ENCODE peak calls at places on chromosomes 3 and 15, in six cellular contexts. Z is heart right ventricle, B is fibroblast of mammary gland, Y is body of pancreas, H is GM12864, K is fibroblast of lung. U is an unnamed sample.

GRCh38 chr15:85095566-85095965 is 113.9 kb downstream of the PDE8A start:
- DNase-seq in Z (no peak), B (no peak), Y (no peak), H (no peak), K (no peak), U (no peak)

GRCh38 chr3:16060358-16060852 is 114.1 kb upstream of the GALNT15 start:
- DNase-seq in Z (no peak), B (peak), Y (no peak), H (no peak), K (peak), U (no peak)

GRCh38 chr15:51369451-51369761 is 28.0 kb downstream of the GLDN start:
- DNase-seq in Z (no peak), B (no peak), Y (no peak), H (no peak), K (no peak), U (peak)

GRCh38 chr3:31039145-31039544 is 144.7 kb upstream of the GADL1 start:
- DNase-seq in Z (no peak), B (no peak), Y (no peak), H (no peak), K (no peak), U (no peak)

GRCh38 chr3:8869613-8870012 is 93.7 kb downstream of the RAD18 start:
- DNase-seq in Z (no peak), B (peak), Y (no peak), H (no peak), K (peak), U (no peak)

GRCh38 chr15:31254431-31255175 is 72.0 kb upstream of the KLF13 start:
- DNase-seq in Z (no peak), B (peak), Y (no peak), H (no peak), K (peak), U (no peak)

GRCh38 chr3:185313693-185314246 is 49.2 kb upstream of the MAP3K13 start:
- DNase-seq in Z (no peak), B (no peak), Y (no peak), H (no peak), K (no peak), U (no peak)

GRCh38 chr3:105448338-105448982 is 81.8 kb downstream of the ALCAM start:
- DNase-seq in Z (no peak), B (no peak), Y (no peak), H (no peak), K (peak), U (no peak)

GRCh38 chr15:62626903-62627302 is 415.6 kb upstream of the TPM1 start:
- DNase-seq in Z (no peak), B (peak), Y (no peak), H (no peak), K (peak), U (no peak)

DNA sequence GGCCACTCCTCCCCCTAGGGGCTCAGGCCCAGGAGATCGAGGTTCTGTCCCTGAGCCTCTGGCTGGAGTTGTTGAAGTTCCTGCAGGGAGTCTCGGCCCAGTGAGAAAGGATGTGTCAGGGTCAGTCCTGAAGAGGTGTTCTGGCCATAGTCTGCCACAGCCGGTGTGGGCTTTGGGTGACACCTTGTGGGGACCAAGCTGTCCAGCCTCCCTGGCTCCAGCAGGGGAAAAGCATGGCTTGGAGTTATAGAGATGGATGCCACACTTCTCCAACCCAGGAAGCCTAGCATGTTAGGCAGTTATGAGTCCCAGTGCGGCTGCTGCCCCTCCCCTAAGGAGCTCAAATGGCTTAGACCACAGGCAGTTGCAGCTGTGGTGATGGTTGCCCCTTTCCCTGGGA is 945.6 kb upstream of the GBE1 start:
- DNase-seq in Z (no peak), B (no peak), Y (no peak), H (no peak), K (no peak), U (no peak)
- TF ChIP-seq CTCF in Z (no peak), B (no peak), Y (peak), H (no peak), K (no peak), U (no peak)

GRCh38 chr15:101775136-101775535 is 28.2 kb upstream of the OR4F6 start:
- DNase-seq in Z (no peak), B (no peak), Y (no peak), H (no peak), K (no peak), U (no peak)

GRCh38 chr15:101772921-101773320 is 30.4 kb upstream of the OR4F6 start:
- DNase-seq in Z (no peak), B (no peak), Y (no peak), H (no peak), K (no peak), U (no peak)

GRCh38 chr15:101773496-101774100 is 29.7 kb upstream of the OR4F6 start:
- DNase-seq in Z (no peak), B (no peak), Y (no peak), H (no peak), K (no peak), U (no peak)
- TF ChIP-seq CTCF in Z (peak), B (peak), Y (no peak), H (peak), K (no peak), U (peak)

GRCh38 chr3:75001330-75001729 is 386.9 kb upstream of the CNTN3 start:
- DNase-seq in Z (no peak), B (peak), Y (no peak), H (no peak), K (peak), U (peak)
- TF ChIP-seq CTCF in Z (peak), B (peak), Y (no peak), H (no peak), K (no peak), U (peak)

GRCh38 chr3:197212290-197212689 is 86.1 kb downstream of the DLG1 start:
- DNase-seq in Z (no peak), B (no peak), Y (no peak), H (no peak), K (no peak), U (no peak)

GRCh38 chr3:197216914-197217313 is 81.5 kb downstream of the DLG1 start:
- DNase-seq in Z (no peak), B (peak), Y (no peak), H (no peak), K (peak), U (no peak)

GRCh38 chr3:197219627-197220026 is 78.8 kb downstream of the DLG1 start:
- DNase-seq in Z (no peak), B (no peak), Y (no peak), H (no peak), K (no peak), U (no peak)

DNA sequence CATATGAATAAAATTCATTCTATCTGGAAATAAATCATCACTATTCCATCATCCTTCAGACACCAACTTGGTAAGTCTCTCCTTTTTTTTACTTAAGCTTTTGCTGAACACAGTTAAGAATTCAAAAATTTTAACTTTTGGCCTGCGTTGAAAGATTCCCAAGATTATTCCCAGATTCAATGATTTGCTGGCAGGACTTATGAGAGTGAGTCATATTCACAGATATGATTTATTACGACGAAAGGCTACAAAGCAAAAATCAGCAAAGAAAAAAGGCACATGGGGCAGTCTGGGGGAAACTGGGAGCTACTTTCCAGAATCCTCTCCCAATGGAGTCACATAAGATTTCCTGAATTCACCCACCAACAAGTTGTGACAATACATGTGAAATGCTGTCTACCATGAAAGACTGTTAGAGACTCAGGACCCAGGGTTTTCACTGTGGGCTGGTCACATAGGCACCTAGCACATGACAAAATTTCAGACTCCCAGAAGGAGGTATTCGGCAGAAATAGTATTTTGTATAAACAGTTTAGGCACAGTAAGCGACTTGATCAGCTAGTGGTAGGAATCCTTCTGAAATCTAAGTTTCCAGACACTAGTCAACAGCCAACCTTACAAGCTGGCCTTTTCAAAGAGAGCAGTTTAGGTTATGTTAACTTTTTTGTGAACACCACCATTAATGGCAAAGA is 82.1 kb downstream of the DLG1 start:
- DNase-seq in Z (no peak), B (peak), Y (no peak), H (no peak), K (peak), U (no peak)
- TF ChIP-seq CTCF in Z (no peak), B (no peak), Y (no peak), H (no peak), K (no peak), U (no peak)

GRCh38 chr15:69502470-69503045 is 49.9 kb downstream of the RPLP1 start:
- DNase-seq in Z (no peak), B (no peak), Y (no peak), H (no peak), K (no peak), U (no peak)
- TF ChIP-seq CTCF in Z (peak), B (peak), Y (no peak), H (peak), K (peak), U (no peak)

U was measured in GM10248.